ENCODE peak calls at places on chromosomes 7 and 10, in six cellular contexts. One of them, this sample, is unnamed.

GRCh38 chr7:31699050-31699449 is 12.0 kb downstream of the PPP1R17 start:
- DNase-seq in IMR-90: no peak
- DNase-seq in GM03348: no peak
- DNase-seq in kidney epithelial cell: no peak
- DNase-seq in PC-3: no peak
- DNase-seq in RWPE1: no peak
- DNase-seq in this sample: no peak

GRCh38 chr10:22849077-22849810 is 78.6 kb upstream of the ARMC3 start:
- DNase-seq in RWPE1: no peak
- DNase-seq in PC-3: no peak
- DNase-seq in IMR-90: no peak
- DNase-seq in GM03348: peak; percentile 56
- DNase-seq in kidney epithelial cell: no peak
- DNase-seq in this sample: peak; percentile 39

GRCh38 chr7:2452074-2452507 is 24.1 kb downstream of the GRIFIN start:
- DNase-seq in RWPE1: no peak
- DNase-seq in IMR-90: no peak
- DNase-seq in GM03348: no peak
- DNase-seq in kidney epithelial cell: no peak
- DNase-seq in PC-3: no peak
- DNase-seq in this sample: peak; percentile 45

GRCh38 chr10:102509387-102509786 is 5.6 kb downstream of the SUFU start:
- DNase-seq in PC-3: peak; percentile 73
- DNase-seq in GM03348: peak; percentile 68
- DNase-seq in RWPE1: peak; percentile 44
- DNase-seq in kidney epithelial cell: no peak
- DNase-seq in IMR-90: peak; percentile 80
- DNase-seq in this sample: no peak

GRCh38 chr10:102241037-102241443 is 272 bp downstream of the PITX3 start:
- DNase-seq in kidney epithelial cell: no peak
- DNase-seq in GM03348: no peak
- DNase-seq in PC-3: no peak
- DNase-seq in IMR-90: no peak
- DNase-seq in RWPE1: no peak
- DNase-seq in this sample: no peak

GRCh38 chr7:101681170-101682007 is 52.3 kb upstream of the MYL10 start:
- DNase-seq in RWPE1: peak; percentile 78
- DNase-seq in IMR-90: peak; percentile 87
- DNase-seq in GM03348: peak; percentile 94
- DNase-seq in kidney epithelial cell: peak; percentile 73
- DNase-seq in PC-3: peak; percentile 86
- DNase-seq in this sample: no peak

GRCh38 chr7:114708646-114709045 is 213.2 kb upstream of the MDFIC start:
- DNase-seq in IMR-90: no peak
- DNase-seq in kidney epithelial cell: no peak
- DNase-seq in RWPE1: no peak
- DNase-seq in GM03348: no peak
- DNase-seq in PC-3: no peak
- DNase-seq in this sample: no peak

GRCh38 chr7:9488555-9488954 is 1055.1 kb downstream of the NXPH1 start:
- DNase-seq in IMR-90: peak; percentile 19
- DNase-seq in GM03348: peak; percentile 33
- DNase-seq in kidney epithelial cell: peak; percentile 55
- DNase-seq in PC-3: peak; percentile 67
- DNase-seq in RWPE1: peak; percentile 8
- DNase-seq in this sample: no peak